ENCODE peak calls at places on chromosomes 6 and 20, in five cellular contexts. M is AG09309, N is HTR-8/SVneo, Y is renal cortical epithelial cell, B is anterior cingulate cortex. S is an unnamed sample.

GRCh38 chr6:161138545-161139303 is 135.1 kb downstream of the AGPAT4 start:
- DNase-seq in Y (no peak), N (no peak), B (no peak), M (no peak), S (no peak)

GRCh38 chr6:26329763-26330511 is 35.1 kb upstream of the BTN3A2 start:
- DNase-seq in B (no peak), N (no peak), Y (no peak), M (no peak), S (no peak)

GRCh38 chr6:159533016-159533415 is 160.0 kb downstream of the SOD2 start:
- DNase-seq in M (no peak), Y (no peak), B (no peak), N (no peak), S (no peak)

GRCh38 chr20:37275125-37275524 is 13.5 kb upstream of the GHRH start:
- DNase-seq in M (no peak), N (no peak), B (no peak), Y (no peak), S (no peak)

GRCh38 chr6:96469312-96469711 is 52.3 kb upstream of the UFL1 start:
- DNase-seq in Y (no peak), N (no peak), B (no peak), M (no peak), S (no peak)

GRCh38 chr20:49468412-49468811 is 14.1 kb downstream of the KCNB1 start:
- DNase-seq in N (no peak), B (no peak), Y (no peak), M (no peak), S (no peak)

GRCh38 chr20:63698739-63699465 is 2.5 kb downstream of the TNFRSF6B start:
- DNase-seq in B (no peak), M (peak), Y (peak), N (peak), S (peak)

GRCh38 chr6:14533446-14533845 is 415.9 kb downstream of the CD83 start:
- DNase-seq in N (no peak), M (no peak), Y (no peak), B (no peak), S (no peak)

GRCh38 chr20:24873015-24873620 is 76.0 kb upstream of the CST7 start:
- DNase-seq in M (no peak), B (no peak), Y (no peak), N (no peak), S (no peak)

GRCh38 chr20:50695144-50695872 is 4.0 kb upstream of the RIPOR3 start:
- DNase-seq in N (no peak), Y (no peak), M (no peak), B (no peak), S (no peak)

GRCh38 chr6:16130932-16131387 is 2.1 kb downstream of the MYLIP start:
- DNase-seq in B (no peak), Y (peak), M (peak), N (peak), S (peak)

GRCh38 chr6:153167026-153167891 is 36.2 kb upstream of the RGS17 start:
- DNase-seq in M (peak), B (no peak), N (peak), Y (peak), S (peak)

GRCh38 chr6:33875141-33875581 is 71.4 kb upstream of the MLN start:
- DNase-seq in Y (no peak), M (no peak), B (no peak), N (no peak), S (no peak)

GRCh38 chr6:110095101-110095500 is 84.4 kb downstream of the WASF1 start:
- DNase-seq in Y (no peak), N (no peak), B (no peak), M (no peak), S (no peak)

GRCh38 chr6:26576407-26576843 is 20.3 kb upstream of the ABT1 start:
- DNase-seq in Y (no peak), M (no peak), N (no peak), B (no peak), S (no peak)

GRCh38 chr6:27237089-27237723 is 10.3 kb upstream of the PRSS16 start:
- DNase-seq in N (no peak), B (no peak), Y (no peak), M (peak), S (no peak)

GRCh38 chr20:63036266-63036665 is 29.5 kb upstream of the BHLHE23 start:
- DNase-seq in N (no peak), B (no peak), M (no peak), Y (no peak), S (no peak)

GRCh38 chr6:50849781-50850180 is 31.1 kb downstream of the TFAP2B start:
- DNase-seq in B (no peak), M (no peak), Y (peak), N (no peak), S (no peak)

GRCh38 chr6:12592634-12593033 is 123.9 kb upstream of the PHACTR1 start:
- DNase-seq in B (no peak), M (no peak), N (no peak), Y (peak), S (peak)

GRCh38 chr6:36276581-36277536 is 7.0 kb downstream of the PNPLA1 start:
- DNase-seq in M (no peak), Y (no peak), N (no peak), B (no peak), S (no peak)

GRCh38 chr6:29834564-29835436 is 7.2 kb downstream of the HLA-G start:
- DNase-seq in Y (no peak), B (no peak), N (no peak), M (no peak), S (no peak)

GRCh38 chr6:133553652-133554051 is 312.5 kb downstream of the EYA4 start:
- DNase-seq in Y (peak), N (no peak), B (no peak), M (peak), S (no peak)

GRCh38 chr6:21265264-21266044 is 328.1 kb upstream of the SOX4 start:
- DNase-seq in Y (peak), M (peak), N (no peak), B (no peak), S (no peak)

GRCh38 chr20:9467995-9468394 is 46.4 kb upstream of the LAMP5 start:
- DNase-seq in N (no peak), Y (no peak), M (no peak), B (no peak), S (no peak)

GRCh38 chr6:115404451-115404850 is 656.2 kb downstream of the FRK start:
- DNase-seq in Y (no peak), B (no peak), N (no peak), M (no peak), S (peak)

GRCh38 chr6:111803384-111803783 is 69.9 kb downstream of the FYN start:
- DNase-seq in N (no peak), B (no peak), Y (no peak), M (no peak), S (no peak)

GRCh38 chr6:53347921-53348435 is 772 bp downstream of the ELOVL5 start:
- DNase-seq in M (no peak), N (peak), Y (no peak), B (peak), S (no peak)

S was measured in HS-5.